ENCODE peak calls at places on chromosomes 16 and 17, in ten cellular contexts. H, N, Q, P, S, L, X, G, Y and K are unnamed samples. For H3K9me3, the result is how much of the 10 kb centered on the place peaks cover.

GRCh38 chr17:69175812-69176517 is 34.3 kb upstream of the ABCA6 start:
- DNase-seq in H (no peak), N (peak), Q (no peak), P (no peak), S (no peak), L (no peak), X (no peak), G (no peak), Y (no peak), K (no peak)

GRCh38 chr16:4015991-4016325 is 100.3 kb downstream of the ADCY9 start:
- DNase-seq in H (no peak), N (no peak), Q (no peak), P (no peak), S (no peak), L (no peak), X (no peak), G (no peak), Y (no peak), K (no peak)

GRCh38 chr17:39926588-39927100 is 757 bp downstream of the ORMDL3 start:
- DNase-seq in H (no peak), N (no peak), Q (no peak), P (peak), S (peak), L (no peak), X (peak), G (peak), Y (peak), K (peak)

GRCh38 chr17:4142107-4142900 is 526 bp downstream of the ZZEF1 start:
- DNase-seq in H (no peak), N (peak), Q (peak), P (peak), S (no peak), L (peak), X (peak), G (peak), Y (peak), K (peak)

GRCh38 chr17:73481672-73482071 is 162.6 kb downstream of the SDK2 start:
- DNase-seq in H (no peak), N (no peak), Q (no peak), P (no peak), S (no peak), L (no peak), X (no peak), G (no peak), Y (no peak), K (no peak)

GRCh38 chr17:50935201-50936124 is 69.3 kb upstream of the TOB1 start:
- DNase-seq in H (no peak), N (peak), Q (peak), P (no peak), S (no peak), L (peak), X (peak), G (peak), Y (no peak), K (peak)

GRCh38 chr17:39889200-39889599 is 21.2 kb downstream of the ZPBP2 start:
- DNase-seq in H (no peak), N (no peak), Q (no peak), P (no peak), S (no peak), L (no peak), X (no peak), G (no peak), Y (no peak), K (no peak)

GRCh38 chr17:13728751-13729150 is 127.0 kb upstream of the HS3ST3A1 start:
- DNase-seq in H (no peak), N (no peak), Q (no peak), P (no peak), S (no peak), L (no peak), X (no peak), G (no peak), Y (no peak), K (no peak)

GRCh38 chr16:23836404-23837291 is 865 bp downstream of the PRKCB start:
- DNase-seq in H (no peak), N (no peak), Q (peak), P (peak), S (peak), L (no peak), X (peak), G (peak), Y (no peak), K (peak)

GRCh38 chr16:8847623-8848022 is 21.2 kb downstream of the CARHSP1 start:
- DNase-seq in H (no peak), N (no peak), Q (no peak), P (no peak), S (no peak), L (no peak), X (no peak), G (no peak), Y (no peak), K (no peak)

GRCh38 chr16:49365711-49366509 is 7.7 kb upstream of the C16orf78 start:
- DNase-seq in H (no peak), N (no peak), Q (no peak), P (no peak), S (no peak), L (no peak), X (no peak), G (no peak), Y (no peak), K (no peak)

GRCh38 chr17:59067756-59068155 is 38.9 kb downstream of the TRIM37 start:
- DNase-seq in H (no peak), N (no peak), Q (no peak), P (no peak), S (no peak), L (no peak), X (no peak), G (no peak), Y (no peak), K (no peak)

GRCh38 chr17:59062509-59062908 is 44.2 kb downstream of the TRIM37 start:
- DNase-seq in H (no peak), N (no peak), Q (no peak), P (no peak), S (no peak), L (no peak), X (no peak), G (no peak), Y (no peak), K (no peak)

GRCh38 chr17:59069856-59070255 is 36.8 kb downstream of the TRIM37 start:
- DNase-seq in H (no peak), N (no peak), Q (no peak), P (no peak), S (no peak), L (no peak), X (no peak), G (no peak), Y (no peak), K (no peak)

DNA sequence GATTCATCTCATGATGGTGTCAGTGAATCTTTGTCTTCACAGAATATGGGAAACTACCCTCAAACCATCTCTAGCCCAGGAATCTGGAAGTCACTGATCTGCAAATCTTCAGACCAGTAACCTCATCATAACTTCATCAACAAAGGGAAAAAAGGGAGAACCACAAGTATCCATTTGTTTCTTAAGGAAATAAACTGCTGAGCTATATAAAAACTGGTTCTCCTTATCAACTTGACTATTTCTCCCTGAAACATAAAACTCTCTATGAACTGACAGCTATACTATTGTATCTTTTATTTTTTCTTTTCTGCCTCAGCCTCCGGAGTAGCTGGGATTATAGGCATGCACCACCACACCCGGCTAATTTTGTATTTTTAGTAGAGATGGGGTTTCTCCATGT is 39.3 kb downstream of the TRIM37 start:
- DNase-seq in H (no peak), N (no peak), Q (no peak), P (no peak), S (no peak), L (no peak), X (no peak), G (no peak), Y (no peak), K (no peak)
- TF ChIP-seq CTCF in H (no peak), N (no peak), Q (no peak), P (no peak), S (no peak), L (no peak), X (no peak), G (no peak), Y (no peak), K (no peak)

DNA sequence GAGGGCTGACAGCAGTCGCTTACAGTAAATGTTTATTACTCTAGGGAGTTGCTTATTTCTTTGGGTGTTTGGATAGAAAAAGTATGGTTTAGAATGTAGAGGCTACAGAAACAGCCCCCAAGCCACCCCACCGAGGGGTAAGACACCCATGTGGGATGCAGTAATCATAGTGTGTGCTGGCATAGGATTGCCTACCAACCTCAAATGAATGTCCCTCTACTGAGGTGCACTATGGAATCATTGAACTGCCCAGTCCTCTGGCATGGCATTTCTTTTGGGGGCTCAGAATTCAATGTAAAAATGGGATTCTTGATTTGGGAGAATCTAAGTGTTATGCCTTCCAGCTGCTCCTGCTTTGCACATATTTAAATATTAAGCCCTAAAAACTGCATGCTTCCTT is 46.8 kb downstream of the ZNF267 start:
- DNase-seq in H (no peak), N (no peak), Q (no peak), P (no peak), S (no peak), L (no peak), X (no peak), G (no peak), Y (no peak), K (no peak)
- H3K9me3 ChIP-seq in H (half or more), N (half or more), Q (half or more), P (half or more), S (under half), L (under half), X (half or more), G (under half), Y (under half), K (under half)

GRCh38 chr16:54928421-54929089 is 2.1 kb upstream of the IRX5 start:
- DNase-seq in H (no peak), N (peak), Q (peak), P (no peak), S (peak), L (no peak), X (no peak), G (peak), Y (peak), K (no peak)
- TF ChIP-seq POLR2A in H (no peak), N (peak), Q (no peak), P (no peak), S (peak), L (peak), X (no peak), G (no peak), Y (no peak), K (no peak)

GRCh38 chr17:8253801-8254200 is 4.7 kb downstream of the PFAS start:
- DNase-seq in H (no peak), N (peak), Q (no peak), P (no peak), S (no peak), L (no peak), X (no peak), G (peak), Y (no peak), K (no peak)
- TF ChIP-seq CTCF in H (no peak), N (peak), Q (peak), P (peak), S (peak), L (no peak), X (no peak), G (peak), Y (no peak), K (no peak)

DNA sequence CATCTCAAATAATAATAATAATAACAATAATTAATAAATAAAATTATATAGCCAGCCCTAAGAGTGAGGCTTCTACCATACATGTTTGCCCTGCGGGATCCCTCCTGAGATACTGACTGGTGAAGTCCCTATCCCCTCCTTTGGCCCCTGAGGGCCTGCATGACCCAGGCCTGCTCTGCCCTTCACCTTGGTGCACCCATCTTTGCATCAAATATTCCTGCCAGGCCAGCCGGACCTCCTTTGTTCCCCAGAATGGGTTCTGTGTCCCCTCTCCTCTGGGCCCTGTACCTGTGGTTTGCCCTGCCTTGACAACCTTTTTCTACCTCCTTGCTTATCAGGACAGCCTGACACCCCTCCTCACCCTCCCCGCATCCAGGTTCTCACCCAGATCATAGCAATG is 2.0 kb upstream of the RNF112 start:
- DNase-seq in H (no peak), N (no peak), Q (no peak), P (no peak), S (no peak), L (no peak), X (no peak), G (no peak), Y (no peak), K (no peak)
- H3K9me3 ChIP-seq in H (under half), N (under half), Q (under half), P (under half), S (under half), L (under half), X (under half), G (under half), Y (under half), K (under half)

GRCh38 chr17:77453613-77454559 is 313.1 kb downstream of the SEC14L1 start:
- DNase-seq in H (no peak), N (no peak), Q (no peak), P (peak), S (peak), L (no peak), X (peak), G (no peak), Y (no peak), K (no peak)
- TF ChIP-seq POLR2A in H (no peak), N (no peak), Q (no peak), P (peak), S (no peak), L (no peak), X (peak), G (no peak), Y (no peak), K (no peak)

GRCh38 chr17:32239457-32239856 is 26.2 kb upstream of the RHBDL3 start:
- DNase-seq in H (no peak), N (no peak), Q (no peak), P (no peak), S (no peak), L (no peak), X (no peak), G (no peak), Y (no peak), K (no peak)

GRCh38 chr17:32240745-32241144 is 24.9 kb upstream of the RHBDL3 start:
- DNase-seq in H (no peak), N (no peak), Q (peak), P (no peak), S (no peak), L (no peak), X (no peak), G (peak), Y (no peak), K (no peak)

GRCh38 chr17:32243712-32244111 is 21.9 kb upstream of the RHBDL3 start:
- DNase-seq in H (no peak), N (no peak), Q (no peak), P (no peak), S (no peak), L (no peak), X (no peak), G (no peak), Y (no peak), K (no peak)

GRCh38 chr17:32241521-32242094 is 24.0 kb upstream of the RHBDL3 start:
- DNase-seq in H (no peak), N (no peak), Q (no peak), P (no peak), S (no peak), L (no peak), X (no peak), G (no peak), Y (no peak), K (no peak)
- TF ChIP-seq CTCF in H (no peak), N (no peak), Q (no peak), P (no peak), S (no peak), L (no peak), X (no peak), G (no peak), Y (no peak), K (no peak)

GRCh38 chr16:88289001-88289400 is 93.8 kb upstream of the ZNF469 start:
- DNase-seq in H (no peak), N (no peak), Q (no peak), P (no peak), S (no peak), L (no peak), X (no peak), G (no peak), Y (no peak), K (no peak)
- H3K9me3 ChIP-seq in H (under half), N (half or more), Q (under half), P (under half), S (under half), L (under half), X (under half), G (under half), Y (under half), K (under half)